ENCODE peak calls at places on chromosomes 1 and 21, in six cellular contexts. A, T, H, S, F and E are unnamed samples.

GRCh38 chr21:30676737-30677136 is 34.1 kb downstream of the KRTAP20-3 start:
- DNase-seq in A (peak), T (no peak), H (no peak), S (peak), F (no peak), E (no peak)

GRCh38 chr1:47631596-47631995 is 193.8 kb downstream of the FOXD2 start:
- DNase-seq in A (no peak), T (no peak), H (no peak), S (no peak), F (no peak), E (no peak)

GRCh38 chr1:12692967-12693782 is 22.7 kb upstream of the AADACL3 start:
- DNase-seq in A (no peak), T (no peak), H (no peak), S (no peak), F (no peak), E (no peak)

GRCh38 chr1:205542367-205542766 is 37.9 kb downstream of the CDK18 start:
- DNase-seq in A (no peak), T (no peak), H (peak), S (no peak), F (no peak), E (no peak)

GRCh38 chr1:118113261-118113660 is 71.8 kb downstream of the SPAG17 start:
- DNase-seq in A (peak), T (peak), H (no peak), S (no peak), F (no peak), E (no peak)

GRCh38 chr1:59061876-59062275 is 235.0 kb upstream of the FGGY start:
- DNase-seq in A (peak), T (peak), H (no peak), S (peak), F (no peak), E (no peak)

GRCh38 chr1:206469933-206470691 is at the start of gene IKBKE:
- DNase-seq in A (peak), T (peak), H (peak), S (peak), F (no peak), E (peak)

GRCh38 chr1:76230894-76231293 is 156.3 kb downstream of the ST6GALNAC3 start:
- DNase-seq in A (no peak), T (no peak), H (no peak), S (no peak), F (no peak), E (peak)

GRCh38 chr1:23694371-23694770 is 2.8 kb downstream of the RPL11 start:
- DNase-seq in A (no peak), T (no peak), H (no peak), S (no peak), F (no peak), E (no peak)

GRCh38 chr21:37564924-37565529 is 198.5 kb downstream of the DYRK1A start:
- DNase-seq in A (no peak), T (peak), H (peak), S (peak), F (no peak), E (no peak)

GRCh38 chr1:19250629-19251304 is 557 bp downstream of the EMC1 start:
- DNase-seq in A (peak), T (no peak), H (no peak), S (no peak), F (peak), E (no peak)

GRCh38 chr1:2267862-2268261 is 39.7 kb downstream of the SKI start:
- DNase-seq in A (no peak), T (no peak), H (no peak), S (no peak), F (no peak), E (no peak)

GRCh38 chr21:37220433-37220980 is 46.6 kb downstream of the VPS26C start:
- DNase-seq in A (peak), T (peak), H (no peak), S (no peak), F (no peak), E (no peak)

GRCh38 chr21:27695246-27695645 is 728.4 kb upstream of the ADAMTS5 start:
- DNase-seq in A (no peak), T (no peak), H (no peak), S (no peak), F (no peak), E (no peak)

GRCh38 chr1:192766009-192766625 is 42.7 kb upstream of the RGS2 start:
- DNase-seq in A (no peak), T (peak), H (no peak), S (no peak), F (no peak), E (no peak)

GRCh38 chr1:39507230-39507928 is 15.9 kb downstream of the BMP8A start:
- DNase-seq in A (peak), T (no peak), H (no peak), S (no peak), F (no peak), E (peak)

GRCh38 chr1:27227765-27228164 is 6.7 kb upstream of the WDTC1 start:
- DNase-seq in A (no peak), T (no peak), H (no peak), S (no peak), F (no peak), E (no peak)

GRCh38 chr1:1881727-1882126 is 9.2 kb downstream of the GNB1 start:
- DNase-seq in A (no peak), T (no peak), H (no peak), S (no peak), F (no peak), E (no peak)

DNA sequence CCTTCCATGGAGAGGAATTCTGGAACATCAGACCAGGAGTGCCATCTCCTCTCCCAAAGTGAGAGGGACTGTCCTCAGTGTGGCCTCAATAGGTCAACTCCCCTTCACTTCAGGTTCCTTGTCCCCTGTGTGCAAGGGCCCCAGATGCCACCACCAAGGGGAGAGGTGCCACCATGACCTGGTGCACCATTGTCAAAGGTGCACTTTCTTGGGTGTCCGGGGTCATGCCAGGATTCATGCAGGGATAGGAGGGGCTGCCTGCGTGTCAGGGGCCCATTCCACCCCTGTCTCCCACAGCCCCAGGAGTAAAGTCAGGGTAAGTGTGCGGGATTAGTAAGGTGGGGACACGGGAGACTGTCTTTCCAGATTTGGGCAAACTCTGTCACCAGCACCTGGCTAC is 21.4 kb upstream of the EPHA2 start:
- DNase-seq in A (no peak), T (no peak), H (no peak), S (no peak), F (no peak), E (no peak)
- H2AK5ac ChIP-seq in A (peak), T (peak), H (no peak), S (peak), F (peak), E (no peak)

GRCh38 chr1:203038217-203038741 is 12.0 kb downstream of the PPFIA4 start:
- DNase-seq in A (no peak), T (peak), H (no peak), S (no peak), F (no peak), E (peak)
- H3K9ac ChIP-seq in A (no peak), T (no peak), H (no peak), S (no peak), F (peak), E (no peak)

DNA sequence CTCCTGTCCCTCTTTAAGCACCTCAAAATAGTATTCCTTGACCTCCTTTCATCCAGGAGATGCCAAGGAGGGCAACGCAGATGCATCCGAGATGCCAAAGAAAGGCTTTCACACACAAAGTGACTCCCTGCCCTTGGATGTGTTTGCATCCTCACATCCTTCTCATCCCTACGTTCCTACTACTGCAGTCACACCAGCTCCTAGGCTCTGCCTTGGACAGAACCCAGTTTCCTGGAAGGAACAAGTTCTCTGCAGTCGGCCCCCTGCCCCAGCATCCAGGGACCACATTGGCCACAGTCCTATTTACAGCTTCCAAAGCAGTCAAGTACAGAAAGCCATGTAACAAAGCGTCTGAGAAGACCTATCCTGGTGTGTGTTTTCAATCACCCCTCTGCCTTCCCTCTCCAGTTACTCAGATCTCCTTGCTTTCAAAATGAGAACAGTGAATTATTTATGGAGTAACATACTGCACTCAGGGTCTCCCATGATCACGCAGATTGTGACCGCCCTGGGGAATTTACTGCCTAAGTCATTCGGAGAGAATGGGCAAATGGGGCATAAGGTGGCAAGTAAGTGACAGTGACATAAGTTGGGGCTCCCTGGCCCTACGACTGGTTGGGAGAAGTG is 21.8 kb upstream of the SRP9 start:
- DNase-seq in A (no peak), T (no peak), H (no peak), S (no peak), F (no peak), E (no peak)
- H2AK5ac ChIP-seq in A (peak), T (peak), H (no peak), S (peak), F (no peak), E (no peak)

DNA sequence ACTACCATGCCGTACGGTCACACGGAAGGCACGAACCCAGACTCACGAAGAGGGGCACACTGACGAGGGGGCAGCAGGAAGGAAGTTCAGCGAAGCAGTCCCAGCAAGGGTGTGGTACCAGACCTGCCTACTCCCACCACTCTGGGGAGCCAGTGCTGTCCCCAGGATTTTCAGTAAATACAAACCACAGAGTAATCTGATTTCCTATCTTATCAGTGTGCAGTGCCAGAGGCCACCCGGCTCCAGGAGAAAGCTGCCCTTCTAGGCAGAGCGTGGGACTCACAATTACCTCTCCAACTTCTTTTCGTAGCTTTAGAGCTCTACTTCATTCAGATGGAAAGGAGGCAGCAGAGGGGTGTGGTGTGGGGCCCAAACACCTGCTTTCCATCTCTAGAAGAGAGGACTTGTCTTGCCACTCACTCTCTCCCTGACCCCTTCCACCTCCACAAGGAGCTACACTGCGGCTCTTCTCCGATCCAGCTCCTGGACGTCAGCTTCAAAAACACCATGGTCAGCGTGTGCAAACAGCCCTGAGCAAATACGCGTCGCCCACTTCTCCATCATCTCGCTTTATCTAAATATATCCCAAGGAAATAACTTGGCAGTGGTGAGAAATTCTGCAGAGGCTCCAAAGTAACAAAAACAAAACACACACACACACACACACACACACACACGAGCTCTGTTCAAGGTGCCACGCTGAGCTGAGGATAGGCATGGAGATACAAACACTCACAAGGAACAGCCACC is 98.5 kb downstream of the MRPL37 start:
- DNase-seq in A (no peak), T (peak), H (no peak), S (no peak), F (no peak), E (no peak)
- H3K9ac ChIP-seq in A (no peak), T (no peak), H (no peak), S (no peak), F (no peak), E (no peak)

DNA sequence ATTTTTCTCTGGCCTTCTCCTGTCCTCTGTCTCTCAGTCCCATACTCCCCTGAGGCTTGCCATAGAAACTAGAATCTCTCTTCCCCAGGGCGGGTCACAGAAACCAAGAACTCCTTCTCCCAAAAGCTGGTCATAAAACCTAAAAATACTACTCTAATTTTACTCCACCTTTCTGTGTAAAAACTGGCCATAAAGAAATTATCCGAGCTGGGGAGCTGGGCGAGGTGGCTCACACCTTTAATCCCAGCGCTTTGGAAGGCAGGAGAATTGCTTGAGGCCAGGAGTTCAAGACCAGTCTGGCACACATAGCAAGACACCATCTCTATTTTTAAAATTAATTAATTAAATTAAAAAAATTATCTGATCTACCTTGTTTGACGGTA is 3.0 kb downstream of the ALG14 start:
- DNase-seq in A (no peak), T (no peak), H (no peak), S (no peak), F (no peak), E (no peak)
- H2AK5ac ChIP-seq in A (no peak), T (no peak), H (no peak), S (no peak), F (no peak), E (no peak)

GRCh38 chr1:114492978-114493377 is 18.0 kb downstream of the TRIM33 start:
- DNase-seq in A (no peak), T (no peak), H (no peak), S (no peak), F (no peak), E (no peak)
- H3K9ac ChIP-seq in A (no peak), T (no peak), H (no peak), S (no peak), F (no peak), E (no peak)

GRCh38 chr1:30756206-30756544 is 1.4 kb downstream of the LAPTM5 start:
- DNase-seq in A (no peak), T (no peak), H (no peak), S (no peak), F (no peak), E (no peak)

GRCh38 chr1:30758785-30759380 is 1.3 kb upstream of the LAPTM5 start:
- DNase-seq in A (peak), T (no peak), H (no peak), S (no peak), F (no peak), E (no peak)

GRCh38 chr1:30756545-30757195 is 904 bp downstream of the LAPTM5 start:
- DNase-seq in A (peak), T (peak), H (no peak), S (peak), F (no peak), E (no peak)

GRCh38 chr1:30757976-30758688 is 558 bp upstream of the LAPTM5 start:
- DNase-seq in A (no peak), T (no peak), H (no peak), S (no peak), F (no peak), E (no peak)

DNA sequence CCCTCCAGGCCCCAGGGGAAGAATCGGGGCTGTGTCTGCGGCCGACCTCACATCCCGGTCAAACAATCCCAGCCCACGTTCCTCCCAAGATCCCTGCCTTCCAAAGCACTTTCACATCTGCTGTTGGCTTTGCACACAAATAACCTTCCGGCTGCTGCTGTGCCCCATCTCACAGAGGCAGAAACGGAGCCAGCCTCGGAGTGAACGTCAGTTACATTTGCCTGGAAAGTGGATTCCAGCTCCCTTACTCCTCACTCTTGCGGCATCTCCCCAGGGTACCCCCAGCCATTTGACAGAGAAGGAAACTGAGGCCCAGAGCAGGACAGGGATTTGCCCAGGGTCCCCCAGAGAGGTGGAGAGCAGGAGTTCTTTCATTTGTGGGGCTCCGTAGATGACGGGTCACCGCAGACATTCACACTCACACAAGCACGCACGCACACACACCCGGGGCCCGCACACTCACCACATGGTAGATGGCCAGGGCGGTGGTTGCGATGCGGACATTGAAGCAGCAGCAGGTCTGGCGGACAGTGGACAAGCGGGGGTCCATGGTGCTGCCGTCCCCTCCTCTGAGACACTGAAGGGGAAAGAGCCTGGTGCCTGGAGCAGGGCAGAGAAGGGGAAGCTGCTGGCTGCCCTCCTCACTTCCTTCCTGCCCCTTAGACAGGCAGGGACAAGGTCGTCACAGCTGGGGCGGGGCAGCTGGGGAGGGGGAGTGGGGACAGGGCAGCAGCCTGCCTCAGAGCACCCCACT is at the start of gene LAPTM5:
- DNase-seq in A (no peak), T (no peak), H (no peak), S (no peak), F (no peak), E (no peak)
- H2AK5ac ChIP-seq in A (no peak), T (peak), H (no peak), S (peak), F (peak), E (no peak)

GRCh38 chr1:6597777-6598131 is 4.9 kb downstream of the KLHL21 start:
- DNase-seq in A (no peak), T (no peak), H (no peak), S (no peak), F (no peak), E (no peak)
- H3K9ac ChIP-seq in A (no peak), T (no peak), H (no peak), S (no peak), F (no peak), E (no peak)